ENCODE peak calls at places on chromosomes 2 and 18, in six cellular contexts. K is PC-3, P is MM.1S, V is SK-N-SH, S is mucosa of descending colon, L is left ventricle myocardium inferior. T is an unnamed sample. For H3K9me3, the result is how much of the 10 kb centered on the place peaks cover.

GRCh38 chr2:151817929-151818328 is 10.3 kb downstream of the ARL5A start:
- DNase-seq in K (no peak), P (no peak), V (no peak), S (no peak), L (no peak), T (no peak)

GRCh38 chr18:36153203-36153602 is 23.5 kb downstream of the ELP2 start:
- DNase-seq in K (no peak), P (no peak), V (no peak), S (no peak), L (no peak), T (no peak)

GRCh38 chr2:203805485-203805838 is 62.1 kb upstream of the CTLA4 start:
- DNase-seq in K (no peak), P (no peak), V (no peak), S (no peak), L (no peak), T (no peak)

GRCh38 chr2:179826297-179826696 is 35.1 kb downstream of the ZNF385B start:
- DNase-seq in K (no peak), P (no peak), V (no peak), S (no peak), L (no peak), T (no peak)

GRCh38 chr2:128548461-128548891 is 229.8 kb upstream of the HS6ST1 start:
- DNase-seq in K (no peak), P (no peak), V (no peak), S (no peak), L (no peak), T (no peak)

GRCh38 chr2:75277111-75277510 is 77.8 kb upstream of the TACR1 start:
- DNase-seq in K (peak), P (no peak), V (no peak), S (no peak), L (no peak), T (no peak)

GRCh38 chr2:223725986-223726970 is 111.1 kb downstream of the AP1S3 start:
- DNase-seq in K (no peak), P (no peak), V (no peak), S (no peak), L (no peak), T (no peak)

GRCh38 chr2:113200736-113201490 is 27.1 kb downstream of the PSD4 start:
- DNase-seq in K (peak), P (no peak), V (no peak), S (peak), L (no peak), T (no peak)

GRCh38 chr2:234885113-234885512 is 66.7 kb upstream of the SH3BP4 start:
- DNase-seq in K (no peak), P (no peak), V (no peak), S (no peak), L (no peak), T (no peak)

GRCh38 chr18:57803119-57803969 is at the start of gene ATP8B1:
- DNase-seq in K (peak), P (no peak), V (peak), S (peak), L (peak), T (no peak)

GRCh38 chr2:9656270-9656766 is 25.5 kb upstream of the YWHAQ start:
- DNase-seq in K (peak), P (no peak), V (no peak), S (no peak), L (no peak), T (peak)

GRCh38 chr2:229170907-229171306 is 100.2 kb downstream of the PID1 start:
- DNase-seq in K (no peak), P (no peak), V (no peak), S (no peak), L (no peak), T (no peak)

GRCh38 chr2:240573516-240574385 is 5.5 kb downstream of the RNPEPL1 start:
- DNase-seq in K (no peak), P (no peak), V (peak), S (peak), L (peak), T (no peak)

GRCh38 chr2:11889101-11889850 is 142.8 kb downstream of the LPIN1 start:
- DNase-seq in K (no peak), P (no peak), V (no peak), S (no peak), L (no peak), T (no peak)

GRCh38 chr2:238030422-238031155 is 30.2 kb upstream of the SCLY start:
- DNase-seq in K (no peak), P (no peak), V (no peak), S (no peak), L (no peak), T (no peak)

GRCh38 chr2:52844701-52845423 is 922.7 kb upstream of the CHAC2 start:
- DNase-seq in K (no peak), P (no peak), V (no peak), S (no peak), L (no peak), T (no peak)

GRCh38 chr2:149166958-149167810 is 128.7 kb downstream of the LYPD6B start:
- DNase-seq in K (peak), P (peak), V (no peak), S (no peak), L (no peak), T (peak)

GRCh38 chr2:134489732-134490384 is 228.9 kb downstream of the TMEM163 start:
- DNase-seq in K (no peak), P (no peak), V (no peak), S (no peak), L (no peak), T (no peak)

GRCh38 chr2:119113489-119113770 is 45.1 kb downstream of the C1QL2 start:
- DNase-seq in K (no peak), P (no peak), V (no peak), S (no peak), L (no peak), T (no peak)

GRCh38 chr18:79326413-79327198 is 69.1 kb upstream of the NFATC1 start:
- DNase-seq in K (no peak), P (no peak), V (no peak), S (no peak), L (no peak), T (peak)

GRCh38 chr18:79329786-79330185 is 65.9 kb upstream of the NFATC1 start:
- DNase-seq in K (no peak), P (no peak), V (no peak), S (no peak), L (no peak), T (no peak)

GRCh38 chr18:79328917-79329316 is 66.8 kb upstream of the NFATC1 start:
- DNase-seq in K (no peak), P (no peak), V (no peak), S (no peak), L (no peak), T (no peak)

GRCh38 chr18:79323471-79323870 is 72.3 kb upstream of the NFATC1 start:
- DNase-seq in K (no peak), P (no peak), V (no peak), S (no peak), L (no peak), T (no peak)

DNA sequence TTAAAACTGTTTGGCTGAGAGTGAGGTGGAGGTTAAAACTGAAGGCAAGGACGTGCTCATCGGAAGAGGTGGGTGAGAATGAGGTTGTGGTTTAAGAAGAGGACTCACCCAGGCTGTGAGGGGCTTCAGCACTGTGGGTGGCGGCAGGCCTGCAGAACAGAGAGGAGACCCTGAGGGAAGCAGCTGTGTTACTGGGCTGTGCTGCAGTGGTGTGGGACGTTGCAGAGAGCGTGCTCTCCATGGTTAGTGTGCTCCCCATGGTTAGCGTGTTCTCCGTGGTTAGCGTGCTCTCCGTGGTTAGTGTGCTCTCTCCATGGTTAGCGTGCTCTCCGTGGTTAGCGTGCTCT is 68.6 kb upstream of the NFATC1 start:
- DNase-seq in K (no peak), P (no peak), V (no peak), S (no peak), L (no peak), T (no peak)
- H3K4me3 ChIP-seq in K (no peak), P (no peak), V (no peak), S (no peak), L (no peak), T (no peak)

DNA sequence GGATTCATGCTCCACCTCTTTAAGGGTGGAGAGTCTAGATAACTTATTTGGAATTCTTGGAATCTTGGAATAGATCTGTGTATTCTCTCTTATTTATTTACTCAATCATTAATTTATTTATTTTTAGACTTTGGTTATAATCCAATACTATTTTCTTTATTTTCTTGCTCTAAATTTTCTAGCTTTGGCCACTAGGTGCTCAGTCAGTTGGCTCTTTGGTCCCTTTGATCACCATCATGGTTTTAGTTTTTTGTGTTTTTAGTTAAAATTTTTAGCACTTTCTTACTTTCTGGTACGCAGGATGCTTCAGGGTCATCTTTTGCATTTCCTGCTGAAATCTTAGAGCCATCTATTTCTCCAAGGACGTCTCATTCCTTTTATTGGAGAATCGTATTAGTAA is 5.2 kb upstream of the PLEK start:
- DNase-seq in K (no peak), P (no peak), V (no peak), S (no peak), L (no peak), T (no peak)
- TF ChIP-seq CTCF in K (peak), P (peak), V (peak), S (no peak), L (no peak), T (peak)

GRCh38 chr2:112129060-112129459 is 9.1 kb upstream of the FBLN7 start:
- DNase-seq in K (no peak), P (no peak), V (no peak), S (no peak), L (no peak), T (no peak)
- H3K9me3 ChIP-seq in K (under half), P (under half), V (under half), S (under half), L (under half), T (under half)

GRCh38 chr2:163734401-163734800 is 1.4 kb downstream of the FIGN start:
- DNase-seq in K (no peak), P (no peak), V (no peak), S (no peak), L (no peak), T (no peak)
- H3K4me3 ChIP-seq in K (peak), P (peak), V (peak), S (no peak), L (peak), T (no peak)

DNA sequence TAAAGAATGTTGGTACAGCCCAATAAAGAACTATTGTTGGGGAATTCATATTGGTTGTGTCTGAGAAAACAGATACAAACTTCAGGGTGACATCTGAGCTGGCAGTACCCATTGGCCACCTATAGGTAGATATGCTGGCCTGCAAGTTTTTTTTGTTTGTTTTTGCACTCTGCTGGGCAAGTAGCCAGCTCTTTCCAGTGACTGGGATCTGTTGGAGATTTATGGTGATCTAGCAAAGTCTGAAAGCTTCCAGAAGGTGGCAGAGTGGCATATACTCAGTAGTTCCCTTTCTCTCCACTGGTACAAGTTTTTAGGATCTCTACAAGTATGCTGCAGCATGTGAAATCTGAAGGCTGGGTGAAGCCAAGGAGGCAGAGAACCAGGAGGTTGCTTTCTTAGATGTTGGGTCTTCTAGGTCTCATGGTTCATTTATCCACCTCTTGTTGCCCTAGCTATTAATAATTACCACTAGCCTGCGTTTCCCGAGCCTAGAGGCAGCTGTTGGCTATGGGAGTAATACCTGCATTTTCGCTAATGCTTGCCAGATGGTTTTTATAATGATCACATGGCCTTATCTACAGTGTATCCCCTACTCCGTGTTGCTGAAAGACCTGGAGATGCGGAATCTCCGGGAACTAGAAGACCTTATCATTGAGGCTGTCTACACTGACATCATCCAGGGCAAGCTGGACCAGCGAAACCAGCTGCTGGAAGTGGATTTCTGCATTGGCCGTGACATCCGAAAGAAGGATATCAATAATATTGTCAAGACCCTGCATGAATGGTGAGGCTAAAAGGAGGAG is 9.5 kb downstream of the COPS7B start:
- DNase-seq in K (peak), P (peak), V (peak), S (peak), L (no peak), T (no peak)
- TF ChIP-seq CTCF in K (peak), P (peak), V (peak), S (peak), L (no peak), T (no peak)

GRCh38 chr18:70981400-70982140 is 692.7 kb downstream of the SOCS6 start:
- DNase-seq in K (no peak), P (no peak), V (peak), S (no peak), L (no peak), T (no peak)
- H3K9me3 ChIP-seq in K (under half), P (under half), V (under half), S (under half), L (under half), T (under half)

GRCh38 chr18:74456017-74456408 is 1.1 kb downstream of the DIPK1C start:
- DNase-seq in K (no peak), P (no peak), V (no peak), S (no peak), L (no peak), T (no peak)
- H3K4me3 ChIP-seq in K (no peak), P (no peak), V (no peak), S (no peak), L (peak), T (peak)

GRCh38 chr2:64653174-64654062 is at the start of gene SERTAD2:
- DNase-seq in K (peak), P (peak), V (peak), S (peak), L (peak), T (peak)
- TF ChIP-seq CTCF in K (no peak), P (no peak), V (peak), S (no peak), L (no peak), T (no peak)

T was measured in CD8-positive, alpha-beta T cell.